ENCODE peak calls at places on chromosomes 5 and 9, in eight cellular contexts. One of them, this sample, is unnamed.

GRCh38 chr5:168114444-168115017 is 176.9 kb upstream of the WWC1 start:
- DNase-seq in psoas muscle: no peak
- DNase-seq in GM23338: peak; percentile 87
- DNase-seq in neural progenitor cell: peak; percentile 66
- DNase-seq in AG04450: no peak
- DNase-seq in astrocyte of the spinal cord: peak; percentile 36
- DNase-seq in bronchial epithelial cell: peak; percentile 53
- DNase-seq in choroid plexus epithelial cell: peak; percentile 44
- DNase-seq in this sample: peak; percentile 72

GRCh38 chr5:6730807-6731206 is 17.6 kb downstream of the TENT4A start:
- DNase-seq in psoas muscle: no peak
- DNase-seq in GM23338: no peak
- DNase-seq in neural progenitor cell: no peak
- DNase-seq in AG04450: no peak
- DNase-seq in astrocyte of the spinal cord: no peak
- DNase-seq in bronchial epithelial cell: no peak
- DNase-seq in choroid plexus epithelial cell: no peak
- DNase-seq in this sample: no peak

GRCh38 chr5:113169720-113170119 is 193.1 kb downstream of the DCP2 start:
- DNase-seq in psoas muscle: no peak
- DNase-seq in GM23338: no peak
- DNase-seq in neural progenitor cell: no peak
- DNase-seq in AG04450: no peak
- DNase-seq in astrocyte of the spinal cord: no peak
- DNase-seq in bronchial epithelial cell: no peak
- DNase-seq in choroid plexus epithelial cell: peak; percentile 37
- DNase-seq in this sample: peak; percentile 22

GRCh38 chr5:177064500-177065277 is 22.0 kb upstream of the FGFR4 start:
- DNase-seq in psoas muscle: no peak
- DNase-seq in GM23338: no peak
- DNase-seq in neural progenitor cell: no peak
- DNase-seq in AG04450: no peak
- DNase-seq in astrocyte of the spinal cord: no peak
- DNase-seq in bronchial epithelial cell: no peak
- DNase-seq in choroid plexus epithelial cell: no peak
- DNase-seq in this sample: no peak

GRCh38 chr5:42642006-42642405 is 114.6 kb upstream of the CCDC152 start:
- DNase-seq in psoas muscle: no peak
- DNase-seq in GM23338: no peak
- DNase-seq in neural progenitor cell: no peak
- DNase-seq in AG04450: no peak
- DNase-seq in astrocyte of the spinal cord: no peak
- DNase-seq in bronchial epithelial cell: peak; percentile 58
- DNase-seq in choroid plexus epithelial cell: no peak
- DNase-seq in this sample: peak; percentile 54

GRCh38 chr9:3526903-3527652 is 1.3 kb upstream of the RFX3 start:
- DNase-seq in psoas muscle: peak; percentile 13
- DNase-seq in GM23338: peak; percentile 73
- DNase-seq in neural progenitor cell: peak; percentile 77
- DNase-seq in AG04450: no peak
- DNase-seq in astrocyte of the spinal cord: no peak
- DNase-seq in bronchial epithelial cell: no peak
- DNase-seq in choroid plexus epithelial cell: no peak
- DNase-seq in this sample: peak; percentile 19

GRCh38 chr5:96616801-96617200 is 45.4 kb upstream of the CAST start:
- DNase-seq in psoas muscle: no peak
- DNase-seq in GM23338: no peak
- DNase-seq in neural progenitor cell: no peak
- DNase-seq in AG04450: no peak
- DNase-seq in astrocyte of the spinal cord: no peak
- DNase-seq in bronchial epithelial cell: peak; percentile 87
- DNase-seq in choroid plexus epithelial cell: no peak
- DNase-seq in this sample: peak; percentile 87

GRCh38 chr9:91033802-91034201 is 232.2 kb downstream of the SYK start:
- DNase-seq in psoas muscle: no peak
- DNase-seq in GM23338: peak; percentile 69
- DNase-seq in neural progenitor cell: peak; percentile 48
- DNase-seq in AG04450: no peak
- DNase-seq in astrocyte of the spinal cord: no peak
- DNase-seq in bronchial epithelial cell: no peak
- DNase-seq in choroid plexus epithelial cell: no peak
- DNase-seq in this sample: no peak

GRCh38 chr5:41418220-41419031 is 92.0 kb downstream of the PLCXD3 start:
- DNase-seq in psoas muscle: no peak
- DNase-seq in GM23338: peak; percentile 57
- DNase-seq in neural progenitor cell: peak; percentile 8
- DNase-seq in AG04450: peak; percentile 23
- DNase-seq in astrocyte of the spinal cord: peak; percentile 36
- DNase-seq in bronchial epithelial cell: no peak
- DNase-seq in choroid plexus epithelial cell: peak; percentile 48
- DNase-seq in this sample: no peak

GRCh38 chr5:82274343-82275266 is 3.5 kb downstream of the RPS23 start:
- DNase-seq in psoas muscle: peak; percentile 25
- DNase-seq in GM23338: peak; percentile 90
- DNase-seq in neural progenitor cell: no peak
- DNase-seq in AG04450: no peak
- DNase-seq in astrocyte of the spinal cord: no peak
- DNase-seq in bronchial epithelial cell: no peak
- DNase-seq in choroid plexus epithelial cell: no peak
- DNase-seq in this sample: no peak

GRCh38 chr9:98610711-98611110 is 98.0 kb downstream of the GABBR2 start:
- DNase-seq in psoas muscle: no peak
- DNase-seq in GM23338: no peak
- DNase-seq in neural progenitor cell: no peak
- DNase-seq in AG04450: no peak
- DNase-seq in astrocyte of the spinal cord: no peak
- DNase-seq in bronchial epithelial cell: no peak
- DNase-seq in choroid plexus epithelial cell: no peak
- DNase-seq in this sample: peak; percentile 27

GRCh38 chr5:53100606-53101005 is 9.0 kb downstream of the MOCS2 start:
- DNase-seq in psoas muscle: no peak
- DNase-seq in GM23338: no peak
- DNase-seq in neural progenitor cell: no peak
- DNase-seq in AG04450: no peak
- DNase-seq in astrocyte of the spinal cord: no peak
- DNase-seq in bronchial epithelial cell: peak; percentile 52
- DNase-seq in choroid plexus epithelial cell: peak; percentile 20
- DNase-seq in this sample: peak; percentile 50

GRCh38 chr5:11904270-11904906 is at the start of gene CTNND2:
- DNase-seq in psoas muscle: no peak
- DNase-seq in GM23338: peak; percentile 94
- DNase-seq in neural progenitor cell: peak; percentile 94
- DNase-seq in AG04450: no peak
- DNase-seq in astrocyte of the spinal cord: peak; percentile 65
- DNase-seq in bronchial epithelial cell: no peak
- DNase-seq in choroid plexus epithelial cell: peak; percentile 3
- DNase-seq in this sample: peak; percentile 54

GRCh38 chr9:117555964-117556629 is 141.2 kb upstream of the ASTN2 start:
- DNase-seq in psoas muscle: peak; percentile 24
- DNase-seq in GM23338: peak; percentile 91
- DNase-seq in neural progenitor cell: peak; percentile 70
- DNase-seq in AG04450: no peak
- DNase-seq in astrocyte of the spinal cord: peak; percentile 1
- DNase-seq in bronchial epithelial cell: peak; percentile 38
- DNase-seq in choroid plexus epithelial cell: peak; percentile 55
- DNase-seq in this sample: peak; percentile 57

GRCh38 chr5:67234671-67235176 is 38.1 kb upstream of the CD180 start:
- DNase-seq in psoas muscle: no peak
- DNase-seq in GM23338: no peak
- DNase-seq in neural progenitor cell: no peak
- DNase-seq in AG04450: peak; percentile 37
- DNase-seq in astrocyte of the spinal cord: peak; percentile 96
- DNase-seq in bronchial epithelial cell: peak; percentile 49
- DNase-seq in choroid plexus epithelial cell: peak; percentile 94
- DNase-seq in this sample: peak; percentile 40

GRCh38 chr5:157384971-157385709 is 74.9 kb upstream of the NIPAL4 start:
- DNase-seq in psoas muscle: no peak
- DNase-seq in GM23338: peak; percentile 26
- DNase-seq in neural progenitor cell: no peak
- DNase-seq in AG04450: peak; percentile 97
- DNase-seq in astrocyte of the spinal cord: peak; percentile 98
- DNase-seq in bronchial epithelial cell: peak; percentile 46
- DNase-seq in choroid plexus epithelial cell: peak; percentile 94
- DNase-seq in this sample: peak; percentile 66

GRCh38 chr9:135561391-135562234 is at the start of gene PAEP:
- DNase-seq in psoas muscle: no peak
- DNase-seq in GM23338: no peak
- DNase-seq in neural progenitor cell: no peak
- DNase-seq in AG04450: no peak
- DNase-seq in astrocyte of the spinal cord: no peak
- DNase-seq in bronchial epithelial cell: no peak
- DNase-seq in choroid plexus epithelial cell: no peak
- DNase-seq in this sample: no peak

GRCh38 chr5:80082731-80083114 is 47.6 kb downstream of the THBS4 start:
- DNase-seq in psoas muscle: peak; percentile 71
- DNase-seq in GM23338: peak; percentile 89
- DNase-seq in neural progenitor cell: peak; percentile 85
- DNase-seq in AG04450: peak; percentile 36
- DNase-seq in astrocyte of the spinal cord: peak; percentile 66
- DNase-seq in bronchial epithelial cell: no peak
- DNase-seq in choroid plexus epithelial cell: peak; percentile 84
- DNase-seq in this sample: peak; percentile 65

GRCh38 chr5:14041528-14042184 is 97.2 kb upstream of the DNAH5 start:
- DNase-seq in psoas muscle: no peak
- DNase-seq in GM23338: no peak
- DNase-seq in neural progenitor cell: no peak
- DNase-seq in AG04450: no peak
- DNase-seq in astrocyte of the spinal cord: no peak
- DNase-seq in bronchial epithelial cell: peak; percentile 44
- DNase-seq in choroid plexus epithelial cell: no peak
- DNase-seq in this sample: peak; percentile 38

DNA sequence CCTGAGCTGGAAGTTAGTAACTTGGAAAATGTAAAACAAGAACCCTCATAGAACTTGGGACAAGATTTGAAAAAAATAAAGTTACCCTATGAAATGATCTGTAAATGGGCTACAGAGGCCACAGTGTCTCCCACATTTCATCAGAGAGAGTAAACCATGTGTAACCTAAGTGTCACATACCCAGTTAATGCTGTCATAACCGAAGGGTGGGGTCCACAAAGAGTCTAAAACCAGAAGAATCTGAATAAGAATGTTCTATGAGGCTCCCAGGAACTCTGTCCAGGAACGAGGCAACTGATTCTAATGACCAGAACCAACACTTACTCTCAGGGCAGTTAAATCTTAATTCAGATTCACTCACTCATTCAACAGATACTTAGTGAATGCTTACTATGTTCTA is 1.0 kb upstream of the FAM13B start:
- DNase-seq in psoas muscle: no peak
- DNase-seq in GM23338: no peak
- DNase-seq in neural progenitor cell: no peak
- DNase-seq in AG04450: no peak
- DNase-seq in astrocyte of the spinal cord: peak; percentile 39
- DNase-seq in bronchial epithelial cell: peak; percentile 34
- DNase-seq in choroid plexus epithelial cell: peak; percentile 47
- DNase-seq in this sample: peak; percentile 45
- H3K4me3 ChIP-seq in psoas muscle: peak overlapping the region; percentile 82
- H3K4me3 ChIP-seq in GM23338: peak overlapping the region; percentile 77
- H3K4me3 ChIP-seq in neural progenitor cell: peak overlapping the region; percentile 70
- H3K4me3 ChIP-seq in AG04450: peak overlapping the region; percentile 96
- H3K4me3 ChIP-seq in astrocyte of the spinal cord: no peak overlapping the region
- H3K4me3 ChIP-seq in bronchial epithelial cell: peak overlapping the region; percentile 73
- H3K4me3 ChIP-seq in choroid plexus epithelial cell: no peak overlapping the region
- H3K4me3 ChIP-seq in this sample: peak overlapping the region; percentile 91

GRCh38 chr9:37328561-37329227 is 93.8 kb upstream of the GRHPR start:
- DNase-seq in psoas muscle: no peak
- DNase-seq in GM23338: no peak
- DNase-seq in neural progenitor cell: no peak
- DNase-seq in AG04450: no peak
- DNase-seq in astrocyte of the spinal cord: no peak
- DNase-seq in bronchial epithelial cell: no peak
- DNase-seq in choroid plexus epithelial cell: no peak
- DNase-seq in this sample: no peak

GRCh38 chr9:37331871-37332270 is 90.6 kb upstream of the GRHPR start:
- DNase-seq in psoas muscle: no peak
- DNase-seq in GM23338: no peak
- DNase-seq in neural progenitor cell: no peak
- DNase-seq in AG04450: no peak
- DNase-seq in astrocyte of the spinal cord: no peak
- DNase-seq in bronchial epithelial cell: no peak
- DNase-seq in choroid plexus epithelial cell: no peak
- DNase-seq in this sample: no peak

GRCh38 chr9:37332581-37332980 is 89.9 kb upstream of the GRHPR start:
- DNase-seq in psoas muscle: no peak
- DNase-seq in GM23338: no peak
- DNase-seq in neural progenitor cell: no peak
- DNase-seq in AG04450: no peak
- DNase-seq in astrocyte of the spinal cord: no peak
- DNase-seq in bronchial epithelial cell: no peak
- DNase-seq in choroid plexus epithelial cell: no peak
- DNase-seq in this sample: no peak

GRCh38 chr9:37327553-37327952 is 94.9 kb upstream of the GRHPR start:
- DNase-seq in psoas muscle: no peak
- DNase-seq in GM23338: no peak
- DNase-seq in neural progenitor cell: no peak
- DNase-seq in AG04450: no peak
- DNase-seq in astrocyte of the spinal cord: no peak
- DNase-seq in bronchial epithelial cell: no peak
- DNase-seq in choroid plexus epithelial cell: no peak
- DNase-seq in this sample: no peak

GRCh38 chr9:37329576-37329975 is 92.9 kb upstream of the GRHPR start:
- DNase-seq in psoas muscle: no peak
- DNase-seq in GM23338: peak; percentile 32
- DNase-seq in neural progenitor cell: peak; percentile 27
- DNase-seq in AG04450: no peak
- DNase-seq in astrocyte of the spinal cord: peak; percentile 37
- DNase-seq in bronchial epithelial cell: peak; percentile 37
- DNase-seq in choroid plexus epithelial cell: peak; percentile 68
- DNase-seq in this sample: peak; percentile 41
- TF ChIP-seq CTCF in psoas muscle: peak; percentile 21
- TF ChIP-seq CTCF in GM23338: peak; percentile 46
- TF ChIP-seq CTCF in neural progenitor cell: peak; percentile 50
- TF ChIP-seq CTCF in AG04450: peak; percentile 52
- TF ChIP-seq CTCF in astrocyte of the spinal cord: peak; percentile 42
- TF ChIP-seq CTCF in bronchial epithelial cell: peak; percentile 22
- TF ChIP-seq CTCF in choroid plexus epithelial cell: peak; percentile 55
- TF ChIP-seq CTCF in this sample: peak; percentile 41

DNA sequence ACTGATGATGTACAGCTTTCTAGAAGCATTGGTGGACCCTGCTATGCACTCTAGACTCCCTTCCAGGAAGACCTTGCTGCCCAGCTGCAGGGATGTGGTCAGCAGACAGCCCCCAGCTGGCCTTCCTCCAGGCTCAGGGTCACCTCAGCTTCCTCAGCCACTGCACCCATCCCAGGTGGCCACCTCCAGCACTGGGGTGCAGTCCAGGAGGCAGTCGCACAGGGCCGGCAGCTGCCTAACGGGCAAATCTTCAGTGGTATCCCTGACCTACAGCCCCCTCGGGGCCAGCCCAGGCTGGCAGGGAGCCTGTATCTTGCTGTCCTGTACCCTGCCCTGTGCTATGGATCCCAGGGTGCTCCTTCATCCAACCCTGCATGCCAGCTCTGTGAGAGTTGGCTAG is 81.8 kb downstream of the GADD45G start:
- DNase-seq in psoas muscle: no peak
- DNase-seq in GM23338: no peak
- DNase-seq in neural progenitor cell: no peak
- DNase-seq in AG04450: no peak
- DNase-seq in astrocyte of the spinal cord: no peak
- DNase-seq in bronchial epithelial cell: no peak
- DNase-seq in choroid plexus epithelial cell: no peak
- DNase-seq in this sample: no peak
- H3K4me3 ChIP-seq in psoas muscle: no peak overlapping the region
- H3K4me3 ChIP-seq in GM23338: no peak overlapping the region
- H3K4me3 ChIP-seq in neural progenitor cell: no peak overlapping the region
- H3K4me3 ChIP-seq in AG04450: no peak overlapping the region
- H3K4me3 ChIP-seq in astrocyte of the spinal cord: no peak overlapping the region
- H3K4me3 ChIP-seq in bronchial epithelial cell: no peak overlapping the region
- H3K4me3 ChIP-seq in choroid plexus epithelial cell: no peak overlapping the region
- H3K4me3 ChIP-seq in this sample: no peak overlapping the region

GRCh38 chr5:159581502-159582249 is 251.4 kb upstream of the IL12B start:
- DNase-seq in psoas muscle: no peak
- DNase-seq in GM23338: peak; percentile 21
- DNase-seq in neural progenitor cell: no peak
- DNase-seq in AG04450: peak; percentile 21
- DNase-seq in astrocyte of the spinal cord: peak; percentile 91
- DNase-seq in bronchial epithelial cell: peak; percentile 98
- DNase-seq in choroid plexus epithelial cell: peak; percentile 68
- DNase-seq in this sample: peak; percentile 95
- TF ChIP-seq CTCF in psoas muscle: no peak
- TF ChIP-seq CTCF in GM23338: peak; percentile 31
- TF ChIP-seq CTCF in neural progenitor cell: no peak
- TF ChIP-seq CTCF in AG04450: peak; percentile 13
- TF ChIP-seq CTCF in astrocyte of the spinal cord: peak; percentile 13
- TF ChIP-seq CTCF in bronchial epithelial cell: no peak
- TF ChIP-seq CTCF in choroid plexus epithelial cell: peak; percentile 38
- TF ChIP-seq CTCF in this sample: no peak

This sample was measured in epithelial cell of esophagus.